ENCODE peak calls at places on chromosome 19, in five cellular contexts. One of them, this sample, is unnamed.

GRCh38 chr19:14492756-14493337 is 3.1 kb downstream of the GIPC1 start:
- DNase-seq in IMR-90: no peak
- DNase-seq in fibroblast of mammary gland: no peak
- DNase-seq in A549: no peak
- DNase-seq in psoas muscle: no peak
- DNase-seq in this sample: no peak

GRCh38 chr19:54473071-54473941 is at the start of gene CDC42EP5:
- DNase-seq in IMR-90: peak
- DNase-seq in fibroblast of mammary gland: peak
- DNase-seq in A549: no peak
- DNase-seq in psoas muscle: peak
- DNase-seq in this sample: peak

GRCh38 chr19:56141416-56141992 is 417 bp downstream of the ZNF444 start:
- DNase-seq in IMR-90: no peak
- DNase-seq in fibroblast of mammary gland: no peak
- DNase-seq in A549: no peak
- DNase-seq in psoas muscle: no peak
- DNase-seq in this sample: no peak

GRCh38 chr19:29576043-29576442 is 30.0 kb upstream of the POP4 start:
- DNase-seq in IMR-90: peak
- DNase-seq in fibroblast of mammary gland: peak
- DNase-seq in A549: no peak
- DNase-seq in psoas muscle: no peak
- DNase-seq in this sample: no peak

GRCh38 chr19:9323557-9323918 is 441 bp upstream of the ZNF559 start:
- DNase-seq in IMR-90: peak
- DNase-seq in fibroblast of mammary gland: peak
- DNase-seq in A549: peak
- DNase-seq in psoas muscle: peak
- DNase-seq in this sample: peak

GRCh38 chr19:55753401-55753800 is 5.5 kb upstream of the RFPL4A start:
- DNase-seq in IMR-90: no peak
- DNase-seq in fibroblast of mammary gland: no peak
- DNase-seq in A549: no peak
- DNase-seq in psoas muscle: no peak
- DNase-seq in this sample: no peak

GRCh38 chr19:28615546-28615916 is 597.4 kb downstream of the UQCRFS1 start:
- DNase-seq in IMR-90: no peak
- DNase-seq in fibroblast of mammary gland: no peak
- DNase-seq in A549: no peak
- DNase-seq in psoas muscle: no peak
- DNase-seq in this sample: no peak

GRCh38 chr19:44625531-44626066 is 12.2 kb downstream of the IGSF23 start:
- DNase-seq in IMR-90: peak
- DNase-seq in fibroblast of mammary gland: no peak
- DNase-seq in A549: no peak
- DNase-seq in psoas muscle: no peak
- DNase-seq in this sample: no peak

GRCh38 chr19:56026769-56027168 is 40.2 kb downstream of the NLRP5 start:
- DNase-seq in IMR-90: no peak
- DNase-seq in fibroblast of mammary gland: no peak
- DNase-seq in A549: no peak
- DNase-seq in psoas muscle: no peak
- DNase-seq in this sample: no peak

GRCh38 chr19:41697198-41697855 is 9.3 kb upstream of the CEACAM7 start:
- DNase-seq in IMR-90: no peak
- DNase-seq in fibroblast of mammary gland: no peak
- DNase-seq in A549: no peak
- DNase-seq in psoas muscle: no peak
- DNase-seq in this sample: no peak

GRCh38 chr19:8484331-8484894 is 18.0 kb downstream of the PRAM1 start:
- DNase-seq in IMR-90: no peak
- DNase-seq in fibroblast of mammary gland: no peak
- DNase-seq in A549: no peak
- DNase-seq in psoas muscle: peak
- DNase-seq in this sample: no peak

GRCh38 chr19:55528030-55528801 is 8.7 kb downstream of the SBK2 start:
- DNase-seq in IMR-90: peak
- DNase-seq in fibroblast of mammary gland: no peak
- DNase-seq in A549: peak
- DNase-seq in psoas muscle: no peak
- DNase-seq in this sample: no peak

GRCh38 chr19:42097461-42097860 is 21.5 kb downstream of the ZNF574 start:
- DNase-seq in IMR-90: no peak
- DNase-seq in fibroblast of mammary gland: no peak
- DNase-seq in A549: no peak
- DNase-seq in psoas muscle: no peak
- DNase-seq in this sample: no peak

GRCh38 chr19:30362156-30362754 is 9.9 kb upstream of the ZNF536 start:
- DNase-seq in IMR-90: no peak
- DNase-seq in fibroblast of mammary gland: no peak
- DNase-seq in A549: no peak
- DNase-seq in psoas muscle: no peak
- DNase-seq in this sample: no peak

GRCh38 chr19:18499055-18499775 is 22.7 kb downstream of the ELL start:
- DNase-seq in IMR-90: no peak
- DNase-seq in fibroblast of mammary gland: no peak
- DNase-seq in A549: no peak
- DNase-seq in psoas muscle: no peak
- DNase-seq in this sample: no peak

GRCh38 chr19:18972301-18972831 is 31.3 kb upstream of the HOMER3 start:
- DNase-seq in IMR-90: peak
- DNase-seq in fibroblast of mammary gland: peak
- DNase-seq in A549: no peak
- DNase-seq in psoas muscle: no peak
- DNase-seq in this sample: no peak

GRCh38 chr19:11693505-11694499 is 44.9 kb downstream of the ZNF823 start:
- DNase-seq in IMR-90: peak
- DNase-seq in fibroblast of mammary gland: peak
- DNase-seq in A549: no peak
- DNase-seq in psoas muscle: no peak
- DNase-seq in this sample: peak

GRCh38 chr19:18439025-18439909 is 1.3 kb upstream of the ISYNA1 start:
- DNase-seq in IMR-90: peak
- DNase-seq in fibroblast of mammary gland: peak
- DNase-seq in A549: no peak
- DNase-seq in psoas muscle: no peak
- DNase-seq in this sample: no peak

GRCh38 chr19:41882568-41883462 is at the start of gene ARHGEF1:
- DNase-seq in IMR-90: no peak
- DNase-seq in fibroblast of mammary gland: no peak
- DNase-seq in A549: no peak
- DNase-seq in psoas muscle: peak
- DNase-seq in this sample: no peak

GRCh38 chr19:40585677-40586422 is 9.2 kb downstream of the SHKBP1 start:
- DNase-seq in IMR-90: peak
- DNase-seq in fibroblast of mammary gland: peak
- DNase-seq in A549: peak
- DNase-seq in psoas muscle: no peak
- DNase-seq in this sample: no peak

DNA sequence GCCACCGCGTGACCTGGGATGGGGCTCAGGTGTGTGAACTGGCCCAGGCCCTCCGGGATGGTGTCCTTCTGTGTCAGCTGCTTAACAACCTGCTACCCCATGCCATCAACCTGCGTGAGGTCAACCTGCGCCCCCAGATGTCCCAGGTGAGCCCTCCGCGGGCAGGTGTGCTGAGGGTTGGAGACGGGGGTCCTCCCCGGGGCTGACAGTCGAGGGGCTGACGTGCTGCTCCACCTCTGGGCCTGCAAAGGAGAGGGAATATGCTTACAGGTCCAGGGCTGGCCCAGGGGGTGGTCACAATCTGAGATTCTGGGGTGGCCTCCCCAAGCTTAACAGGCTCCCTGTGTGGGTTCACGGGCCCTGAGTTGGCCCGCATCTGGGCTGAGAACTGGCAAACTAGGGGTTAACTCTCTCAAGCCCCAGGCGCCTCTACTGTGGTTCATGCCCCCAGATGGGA is 386 bp downstream of the VAV1 start:
- DNase-seq in IMR-90: no peak
- DNase-seq in fibroblast of mammary gland: no peak
- DNase-seq in A549: no peak
- DNase-seq in psoas muscle: no peak
- DNase-seq in this sample: no peak
- H3K4me3 ChIP-seq in IMR-90: no peak
- H3K4me3 ChIP-seq in fibroblast of mammary gland: no peak
- H3K4me3 ChIP-seq in A549: no peak
- H3K4me3 ChIP-seq in psoas muscle: peak
- H3K4me3 ChIP-seq in this sample: no peak

GRCh38 chr19:34275705-34276104 is 21.4 kb downstream of the GARRE1 start:
- DNase-seq in IMR-90: no peak
- DNase-seq in fibroblast of mammary gland: no peak
- DNase-seq in A549: no peak
- DNase-seq in psoas muscle: no peak
- DNase-seq in this sample: no peak
- TF ChIP-seq CTCF in IMR-90: no peak
- TF ChIP-seq CTCF in fibroblast of mammary gland: no peak
- TF ChIP-seq CTCF in A549: no peak
- TF ChIP-seq CTCF in psoas muscle: no peak
- TF ChIP-seq CTCF in this sample: no peak

DNA sequence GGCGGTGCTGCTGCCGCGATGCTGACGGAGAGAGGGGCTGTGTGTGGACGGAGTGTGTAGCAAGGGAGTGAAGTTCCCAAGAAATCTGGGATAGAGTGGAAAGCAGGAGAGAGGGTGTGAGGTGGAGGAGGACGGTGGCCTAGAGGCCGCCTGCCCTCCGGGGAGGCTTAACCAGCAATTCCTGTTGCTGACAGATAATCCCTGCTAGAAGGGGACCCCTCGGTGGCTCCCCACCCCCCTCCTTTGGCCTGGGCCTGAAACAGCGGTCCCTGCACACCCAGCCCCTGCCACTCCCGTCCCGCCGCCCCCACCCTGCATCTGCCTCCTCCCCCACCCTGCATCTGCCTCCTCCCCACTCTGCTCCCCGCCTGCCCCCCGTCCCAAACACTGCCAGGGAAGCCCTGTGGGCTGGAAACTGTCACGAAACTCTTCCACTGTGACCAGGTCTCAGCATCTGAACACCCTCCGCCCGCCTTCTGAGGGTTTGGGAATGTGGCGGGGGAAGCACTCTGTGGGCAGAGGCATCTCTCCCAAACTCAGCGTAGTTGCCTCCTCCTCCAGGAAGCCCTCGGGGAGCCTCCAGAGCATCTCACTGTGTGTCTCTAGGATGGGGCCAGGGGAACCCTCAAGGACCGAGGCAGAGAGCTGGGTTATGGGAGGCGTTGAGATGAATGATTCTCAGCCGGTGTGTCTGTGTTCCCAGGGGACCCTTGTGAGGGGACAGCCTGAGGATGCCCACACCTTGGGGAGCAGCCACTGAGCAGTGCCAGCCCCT is 17.1 kb upstream of the MATK start:
- DNase-seq in IMR-90: no peak
- DNase-seq in fibroblast of mammary gland: no peak
- DNase-seq in A549: no peak
- DNase-seq in psoas muscle: no peak
- DNase-seq in this sample: no peak
- H3K4me3 ChIP-seq in IMR-90: no peak
- H3K4me3 ChIP-seq in fibroblast of mammary gland: no peak
- H3K4me3 ChIP-seq in A549: no peak
- H3K4me3 ChIP-seq in psoas muscle: no peak
- H3K4me3 ChIP-seq in this sample: no peak

GRCh38 chr19:17292301-17293074 is 10.7 kb downstream of the ABHD8 start:
- DNase-seq in IMR-90: peak
- DNase-seq in fibroblast of mammary gland: peak
- DNase-seq in A549: peak
- DNase-seq in psoas muscle: peak
- DNase-seq in this sample: peak
- TF ChIP-seq CTCF in IMR-90: peak
- TF ChIP-seq CTCF in fibroblast of mammary gland: peak
- TF ChIP-seq CTCF in A549: peak
- TF ChIP-seq CTCF in psoas muscle: peak
- TF ChIP-seq CTCF in this sample: peak